ENCODE peak calls at places on chromosome 13, in nine cellular contexts. One of them, this sample, is unnamed.

GRCh38 chr13:96650301-96650886 is 343.9 kb downstream of the OXGR1 start:
- DNase-seq in cardiac muscle cell: no peak
- DNase-seq in CD8-positive, alpha-beta T cell: no peak
- DNase-seq in coronary artery: no peak
- DNase-seq in HCT116: peak
- DNase-seq in fibroblast of lung: peak
- DNase-seq in brain microvascular endothelial cell: peak
- DNase-seq in IMR-90: no peak
- DNase-seq in keratinocyte: peak
- DNase-seq in this sample: no peak

GRCh38 chr13:80235559-80236296 is 105.2 kb downstream of the SPRY2 start:
- DNase-seq in cardiac muscle cell: peak
- DNase-seq in CD8-positive, alpha-beta T cell: no peak
- DNase-seq in coronary artery: no peak
- DNase-seq in HCT116: no peak
- DNase-seq in fibroblast of lung: peak
- DNase-seq in brain microvascular endothelial cell: peak
- DNase-seq in IMR-90: no peak
- DNase-seq in keratinocyte: no peak
- DNase-seq in this sample: no peak

GRCh38 chr13:104318121-104318520 is 1251.9 kb upstream of the SLC10A2 start:
- DNase-seq in cardiac muscle cell: peak
- DNase-seq in CD8-positive, alpha-beta T cell: no peak
- DNase-seq in coronary artery: no peak
- DNase-seq in HCT116: peak
- DNase-seq in fibroblast of lung: peak
- DNase-seq in brain microvascular endothelial cell: peak
- DNase-seq in IMR-90: peak
- DNase-seq in keratinocyte: no peak
- DNase-seq in this sample: no peak

GRCh38 chr13:97057196-97057595 is 62.9 kb upstream of the OXGR1 start:
- DNase-seq in cardiac muscle cell: no peak
- DNase-seq in CD8-positive, alpha-beta T cell: no peak
- DNase-seq in coronary artery: no peak
- DNase-seq in HCT116: no peak
- DNase-seq in fibroblast of lung: no peak
- DNase-seq in brain microvascular endothelial cell: no peak
- DNase-seq in IMR-90: no peak
- DNase-seq in keratinocyte: no peak
- DNase-seq in this sample: no peak

GRCh38 chr13:48975101-48975925 is at the start of gene FNDC3A:
- DNase-seq in cardiac muscle cell: peak
- DNase-seq in CD8-positive, alpha-beta T cell: peak
- DNase-seq in coronary artery: peak
- DNase-seq in HCT116: peak
- DNase-seq in fibroblast of lung: peak
- DNase-seq in brain microvascular endothelial cell: peak
- DNase-seq in IMR-90: peak
- DNase-seq in keratinocyte: no peak
- DNase-seq in this sample: no peak

GRCh38 chr13:78785764-78786163 is 126.8 kb upstream of the OBI1 start:
- DNase-seq in cardiac muscle cell: no peak
- DNase-seq in CD8-positive, alpha-beta T cell: no peak
- DNase-seq in coronary artery: no peak
- DNase-seq in HCT116: no peak
- DNase-seq in fibroblast of lung: no peak
- DNase-seq in brain microvascular endothelial cell: no peak
- DNase-seq in IMR-90: no peak
- DNase-seq in keratinocyte: no peak
- DNase-seq in this sample: no peak

GRCh38 chr13:83666126-83666525 is 216.1 kb downstream of the SLITRK1 start:
- DNase-seq in cardiac muscle cell: no peak
- DNase-seq in CD8-positive, alpha-beta T cell: no peak
- DNase-seq in coronary artery: no peak
- DNase-seq in HCT116: no peak
- DNase-seq in fibroblast of lung: peak
- DNase-seq in brain microvascular endothelial cell: no peak
- DNase-seq in IMR-90: peak
- DNase-seq in keratinocyte: no peak
- DNase-seq in this sample: no peak

GRCh38 chr13:102183509-102184182 is 218.2 kb downstream of the FGF14 start:
- DNase-seq in cardiac muscle cell: no peak
- DNase-seq in CD8-positive, alpha-beta T cell: no peak
- DNase-seq in coronary artery: no peak
- DNase-seq in HCT116: no peak
- DNase-seq in fibroblast of lung: no peak
- DNase-seq in brain microvascular endothelial cell: no peak
- DNase-seq in IMR-90: no peak
- DNase-seq in keratinocyte: no peak
- DNase-seq in this sample: no peak

GRCh38 chr13:73556902-73557301 is 498.1 kb downstream of the KLF5 start:
- DNase-seq in cardiac muscle cell: no peak
- DNase-seq in CD8-positive, alpha-beta T cell: no peak
- DNase-seq in coronary artery: no peak
- DNase-seq in HCT116: no peak
- DNase-seq in fibroblast of lung: no peak
- DNase-seq in brain microvascular endothelial cell: no peak
- DNase-seq in IMR-90: no peak
- DNase-seq in keratinocyte: no peak
- DNase-seq in this sample: peak

GRCh38 chr13:94479559-94480095 is at the start of gene DCT:
- DNase-seq in cardiac muscle cell: no peak
- DNase-seq in CD8-positive, alpha-beta T cell: no peak
- DNase-seq in coronary artery: no peak
- DNase-seq in HCT116: no peak
- DNase-seq in fibroblast of lung: no peak
- DNase-seq in brain microvascular endothelial cell: no peak
- DNase-seq in IMR-90: no peak
- DNase-seq in keratinocyte: no peak
- DNase-seq in this sample: no peak

GRCh38 chr13:26949701-26950345 is 189.2 kb upstream of the GPR12 start:
- DNase-seq in cardiac muscle cell: no peak
- DNase-seq in CD8-positive, alpha-beta T cell: no peak
- DNase-seq in coronary artery: no peak
- DNase-seq in HCT116: no peak
- DNase-seq in fibroblast of lung: no peak
- DNase-seq in brain microvascular endothelial cell: no peak
- DNase-seq in IMR-90: no peak
- DNase-seq in keratinocyte: no peak
- DNase-seq in this sample: no peak

GRCh38 chr13:43285891-43286602 is 262.7 kb downstream of the DNAJC15 start:
- DNase-seq in cardiac muscle cell: no peak
- DNase-seq in CD8-positive, alpha-beta T cell: no peak
- DNase-seq in coronary artery: no peak
- DNase-seq in HCT116: no peak
- DNase-seq in fibroblast of lung: peak
- DNase-seq in brain microvascular endothelial cell: peak
- DNase-seq in IMR-90: peak
- DNase-seq in keratinocyte: no peak
- DNase-seq in this sample: no peak

GRCh38 chr13:41827507-41828213 is 133.2 kb downstream of the VWA8 start:
- DNase-seq in cardiac muscle cell: no peak
- DNase-seq in CD8-positive, alpha-beta T cell: no peak
- DNase-seq in coronary artery: no peak
- DNase-seq in HCT116: peak
- DNase-seq in fibroblast of lung: peak
- DNase-seq in brain microvascular endothelial cell: peak
- DNase-seq in IMR-90: peak
- DNase-seq in keratinocyte: no peak
- DNase-seq in this sample: no peak

GRCh38 chr13:110559429-110559943 is 2.0 kb downstream of the RAB20 start:
- DNase-seq in cardiac muscle cell: peak
- DNase-seq in CD8-positive, alpha-beta T cell: no peak
- DNase-seq in coronary artery: peak
- DNase-seq in HCT116: no peak
- DNase-seq in fibroblast of lung: peak
- DNase-seq in brain microvascular endothelial cell: peak
- DNase-seq in IMR-90: peak
- DNase-seq in keratinocyte: no peak
- DNase-seq in this sample: no peak

GRCh38 chr13:66958611-66959010 is 271.5 kb downstream of the PCDH9 start:
- DNase-seq in cardiac muscle cell: no peak
- DNase-seq in CD8-positive, alpha-beta T cell: no peak
- DNase-seq in coronary artery: no peak
- DNase-seq in HCT116: no peak
- DNase-seq in fibroblast of lung: no peak
- DNase-seq in brain microvascular endothelial cell: no peak
- DNase-seq in IMR-90: no peak
- DNase-seq in keratinocyte: no peak
- DNase-seq in this sample: peak

DNA sequence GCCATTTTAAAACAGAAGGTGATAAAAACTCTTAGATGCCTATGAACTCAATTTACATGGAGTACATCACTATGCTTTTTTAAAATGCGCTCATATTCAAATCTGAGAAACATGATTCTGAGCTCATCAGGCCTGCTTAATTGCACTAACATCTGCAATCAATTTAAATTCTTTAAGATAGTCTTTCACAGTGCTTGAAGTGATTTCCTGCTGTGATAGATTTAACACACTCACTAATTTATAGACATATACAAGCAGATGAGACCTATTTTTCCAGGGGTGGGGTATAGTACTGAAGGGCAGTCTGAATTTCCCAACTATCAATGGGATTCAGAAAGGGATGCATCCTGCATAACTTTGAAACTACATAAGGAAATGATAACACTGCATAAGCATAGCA is 82.9 kb downstream of the DIAPH3 start:
- DNase-seq in cardiac muscle cell: no peak
- DNase-seq in CD8-positive, alpha-beta T cell: no peak
- DNase-seq in coronary artery: no peak
- DNase-seq in HCT116: no peak
- DNase-seq in fibroblast of lung: no peak
- DNase-seq in brain microvascular endothelial cell: no peak
- DNase-seq in IMR-90: no peak
- DNase-seq in keratinocyte: no peak
- DNase-seq in this sample: no peak
- H3K27ac ChIP-seq in cardiac muscle cell: no peak
- H3K27ac ChIP-seq in CD8-positive, alpha-beta T cell: no peak
- H3K27ac ChIP-seq in coronary artery: no peak
- H3K27ac ChIP-seq in HCT116: no peak
- H3K27ac ChIP-seq in fibroblast of lung: no peak
- H3K27ac ChIP-seq in brain microvascular endothelial cell: no peak
- H3K27ac ChIP-seq in IMR-90: no peak
- H3K27ac ChIP-seq in keratinocyte: no peak
- H3K27ac ChIP-seq in this sample: no peak

DNA sequence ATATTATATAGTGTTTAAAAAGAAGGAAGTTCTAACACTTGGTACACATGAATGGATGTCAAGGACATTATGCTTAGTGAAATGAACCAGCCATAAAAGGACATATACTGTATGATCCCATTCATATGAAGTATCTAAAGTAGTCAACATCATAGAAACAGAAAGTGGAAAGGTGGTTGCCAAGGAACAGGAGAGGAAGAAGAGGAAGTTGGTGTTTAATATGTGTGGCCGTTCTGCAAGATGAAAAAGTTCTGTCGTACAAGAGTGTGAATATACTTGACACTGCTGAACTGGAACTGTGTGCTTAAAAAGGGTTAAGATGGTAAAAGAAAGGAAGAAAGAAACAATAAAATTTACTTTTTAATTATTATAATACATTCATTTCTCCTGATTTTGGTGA is 33.1 kb upstream of the C1QTNF9 start:
- DNase-seq in cardiac muscle cell: no peak
- DNase-seq in CD8-positive, alpha-beta T cell: no peak
- DNase-seq in coronary artery: no peak
- DNase-seq in HCT116: no peak
- DNase-seq in fibroblast of lung: no peak
- DNase-seq in brain microvascular endothelial cell: no peak
- DNase-seq in IMR-90: no peak
- DNase-seq in keratinocyte: no peak
- DNase-seq in this sample: no peak
- H3K27ac ChIP-seq in cardiac muscle cell: no peak
- H3K27ac ChIP-seq in CD8-positive, alpha-beta T cell: peak
- H3K27ac ChIP-seq in coronary artery: no peak
- H3K27ac ChIP-seq in HCT116: no peak
- H3K27ac ChIP-seq in fibroblast of lung: no peak
- H3K27ac ChIP-seq in brain microvascular endothelial cell: no peak
- H3K27ac ChIP-seq in IMR-90: no peak
- H3K27ac ChIP-seq in keratinocyte: no peak
- H3K27ac ChIP-seq in this sample: no peak

GRCh38 chr13:70107498-70108271 is at the start of gene ATXN8OS:
- DNase-seq in cardiac muscle cell: peak
- DNase-seq in CD8-positive, alpha-beta T cell: no peak
- DNase-seq in coronary artery: no peak
- DNase-seq in HCT116: no peak
- DNase-seq in fibroblast of lung: no peak
- DNase-seq in brain microvascular endothelial cell: no peak
- DNase-seq in IMR-90: no peak
- DNase-seq in keratinocyte: no peak
- DNase-seq in this sample: no peak
- H3K27ac ChIP-seq in cardiac muscle cell: no peak
- H3K27ac ChIP-seq in CD8-positive, alpha-beta T cell: no peak
- H3K27ac ChIP-seq in coronary artery: no peak
- H3K27ac ChIP-seq in HCT116: no peak
- H3K27ac ChIP-seq in fibroblast of lung: no peak
- H3K27ac ChIP-seq in brain microvascular endothelial cell: no peak
- H3K27ac ChIP-seq in IMR-90: no peak
- H3K27ac ChIP-seq in keratinocyte: no peak
- H3K27ac ChIP-seq in this sample: peak

GRCh38 chr13:50998326-50998725 is 88.7 kb downstream of the RNASEH2B start:
- DNase-seq in cardiac muscle cell: no peak
- DNase-seq in CD8-positive, alpha-beta T cell: no peak
- DNase-seq in coronary artery: no peak
- DNase-seq in HCT116: no peak
- DNase-seq in fibroblast of lung: no peak
- DNase-seq in brain microvascular endothelial cell: no peak
- DNase-seq in IMR-90: no peak
- DNase-seq in keratinocyte: peak
- DNase-seq in this sample: no peak

GRCh38 chr13:51000058-51000457 is 90.5 kb downstream of the RNASEH2B start:
- DNase-seq in cardiac muscle cell: peak
- DNase-seq in CD8-positive, alpha-beta T cell: no peak
- DNase-seq in coronary artery: no peak
- DNase-seq in HCT116: no peak
- DNase-seq in fibroblast of lung: no peak
- DNase-seq in brain microvascular endothelial cell: no peak
- DNase-seq in IMR-90: no peak
- DNase-seq in keratinocyte: no peak
- DNase-seq in this sample: no peak

GRCh38 chr13:51001335-51001734 is 91.7 kb downstream of the RNASEH2B start:
- DNase-seq in cardiac muscle cell: no peak
- DNase-seq in CD8-positive, alpha-beta T cell: no peak
- DNase-seq in coronary artery: no peak
- DNase-seq in HCT116: no peak
- DNase-seq in fibroblast of lung: no peak
- DNase-seq in brain microvascular endothelial cell: no peak
- DNase-seq in IMR-90: no peak
- DNase-seq in keratinocyte: no peak
- DNase-seq in this sample: no peak

GRCh38 chr13:51000576-51001260 is 91.1 kb downstream of the RNASEH2B start:
- DNase-seq in cardiac muscle cell: no peak
- DNase-seq in CD8-positive, alpha-beta T cell: no peak
- DNase-seq in coronary artery: no peak
- DNase-seq in HCT116: no peak
- DNase-seq in fibroblast of lung: peak
- DNase-seq in brain microvascular endothelial cell: no peak
- DNase-seq in IMR-90: peak
- DNase-seq in keratinocyte: peak
- DNase-seq in this sample: no peak

DNA sequence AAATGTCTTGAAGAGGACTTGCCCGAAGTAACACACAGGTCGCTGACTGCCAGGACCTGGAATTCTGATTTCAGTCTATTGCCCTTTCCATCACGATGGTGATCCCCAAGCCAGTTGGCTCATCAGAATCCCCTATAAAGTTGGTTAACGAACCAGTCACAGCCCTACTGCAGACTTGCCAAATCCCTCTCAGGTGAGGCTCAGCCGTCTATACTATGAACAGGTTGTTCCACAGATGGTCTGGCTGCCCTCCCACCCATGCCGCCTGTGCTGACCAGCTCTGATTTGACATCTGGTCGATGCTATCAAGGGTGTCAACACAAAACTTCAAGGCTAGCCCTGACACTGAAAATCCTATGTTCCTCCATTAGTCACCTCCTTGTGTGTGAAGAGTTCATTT is 90.0 kb downstream of the RNASEH2B start:
- DNase-seq in cardiac muscle cell: no peak
- DNase-seq in CD8-positive, alpha-beta T cell: no peak
- DNase-seq in coronary artery: no peak
- DNase-seq in HCT116: no peak
- DNase-seq in fibroblast of lung: no peak
- DNase-seq in brain microvascular endothelial cell: no peak
- DNase-seq in IMR-90: no peak
- DNase-seq in keratinocyte: no peak
- DNase-seq in this sample: no peak
- H3K27ac ChIP-seq in cardiac muscle cell: peak
- H3K27ac ChIP-seq in CD8-positive, alpha-beta T cell: no peak
- H3K27ac ChIP-seq in coronary artery: no peak
- H3K27ac ChIP-seq in HCT116: no peak
- H3K27ac ChIP-seq in fibroblast of lung: no peak
- H3K27ac ChIP-seq in brain microvascular endothelial cell: no peak
- H3K27ac ChIP-seq in IMR-90: no peak
- H3K27ac ChIP-seq in keratinocyte: no peak
- H3K27ac ChIP-seq in this sample: no peak

This sample was measured in caudate nucleus.